ENCODE peak calls at places on chromosomes 16 and 17, in eight cellular contexts. M, Y, G, S, T, J, K and I are unnamed samples. For H3K4me1, the result is how much of the 10 kb centered on the place peaks cover.

GRCh38 chr16:59412275-59412841 is 678.2 kb upstream of the GOT2 start:
- DNase-seq in M (no peak), Y (no peak), G (no peak), S (no peak), T (no peak), J (peak), K (peak), I (no peak)

GRCh38 chr17:7191069-7191468 is 11.9 kb upstream of the ASGR1 start:
- DNase-seq in M (no peak), Y (no peak), G (peak), S (no peak), T (no peak), J (no peak), K (no peak), I (no peak)

GRCh38 chr16:58797137-58797801 is 63.2 kb upstream of the GOT2 start:
- DNase-seq in M (no peak), Y (no peak), G (no peak), S (no peak), T (no peak), J (no peak), K (no peak), I (no peak)

GRCh38 chr17:50100921-50101345 is 5.8 kb downstream of the PDK2 start:
- DNase-seq in M (no peak), Y (no peak), G (peak), S (no peak), T (no peak), J (no peak), K (no peak), I (no peak)

GRCh38 chr16:57855188-57855587 is 52.9 kb upstream of the KIFC3 start:
- DNase-seq in M (no peak), Y (no peak), G (no peak), S (no peak), T (no peak), J (no peak), K (no peak), I (no peak)

GRCh38 chr17:36064142-36064541 is at the start of gene CCL18:
- DNase-seq in M (no peak), Y (no peak), G (no peak), S (no peak), T (no peak), J (no peak), K (no peak), I (no peak)

GRCh38 chr17:59026176-59026939 is 80.3 kb downstream of the TRIM37 start:
- DNase-seq in M (no peak), Y (no peak), G (no peak), S (no peak), T (no peak), J (no peak), K (no peak), I (no peak)

GRCh38 chr16:85302848-85303353 is 190.6 kb upstream of the CIBAR2 start:
- DNase-seq in M (no peak), Y (no peak), G (no peak), S (no peak), T (no peak), J (no peak), K (no peak), I (no peak)

GRCh38 chr16:55661842-55662479 is 6.2 kb downstream of the SLC6A2 start:
- DNase-seq in M (no peak), Y (no peak), G (no peak), S (no peak), T (no peak), J (no peak), K (no peak), I (no peak)

GRCh38 chr17:46964315-46965265 is 14.5 kb downstream of the RPRML start:
- DNase-seq in M (no peak), Y (no peak), G (no peak), S (no peak), T (no peak), J (peak), K (peak), I (no peak)

GRCh38 chr17:49486012-49486641 is 9.0 kb upstream of the NGFR start:
- DNase-seq in M (no peak), Y (no peak), G (no peak), S (no peak), T (no peak), J (no peak), K (peak), I (no peak)

GRCh38 chr16:69600202-69600601 is 34.4 kb downstream of the NFAT5 start:
- DNase-seq in M (no peak), Y (no peak), G (no peak), S (no peak), T (no peak), J (no peak), K (no peak), I (no peak)

GRCh38 chr17:48636177-48637018 is 10.2 kb upstream of the HOXB9 start:
- DNase-seq in M (no peak), Y (peak), G (peak), S (peak), T (no peak), J (peak), K (peak), I (no peak)

GRCh38 chr16:50228364-50228868 is 37.9 kb upstream of the ADCY7 start:
- DNase-seq in M (no peak), Y (no peak), G (no peak), S (no peak), T (no peak), J (no peak), K (no peak), I (no peak)

GRCh38 chr17:81923302-81924260 is 4.0 kb downstream of the MAFG start:
- DNase-seq in M (peak), Y (peak), G (peak), S (peak), T (peak), J (peak), K (no peak), I (no peak)

GRCh38 chr17:47928415-47928814 is 13.0 kb upstream of the PNPO start:
- DNase-seq in M (no peak), Y (no peak), G (no peak), S (no peak), T (no peak), J (no peak), K (no peak), I (no peak)

GRCh38 chr17:40542562-40543411 is 22.5 kb downstream of the CCR7 start:
- DNase-seq in M (peak), Y (peak), G (no peak), S (no peak), T (no peak), J (peak), K (no peak), I (peak)

GRCh38 chr16:86634290-86634689 is 55.9 kb downstream of the FOXL1 start:
- DNase-seq in M (no peak), Y (no peak), G (no peak), S (no peak), T (peak), J (peak), K (no peak), I (no peak)

GRCh38 chr17:42459983-42460300 is 1.3 kb downstream of the ATP6V0A1 start:
- DNase-seq in M (no peak), Y (no peak), G (no peak), S (no peak), T (no peak), J (peak), K (no peak), I (no peak)

GRCh38 chr17:42458497-42459255 is at the start of gene ATP6V0A1:
- DNase-seq in M (peak), Y (peak), G (peak), S (peak), T (peak), J (peak), K (peak), I (peak)

GRCh38 chr17:42456223-42457106 is 2.2 kb upstream of the ATP6V0A1 start:
- DNase-seq in M (no peak), Y (no peak), G (no peak), S (no peak), T (no peak), J (peak), K (no peak), I (no peak)

GRCh38 chr17:42459256-42459982 is 741 bp downstream of the ATP6V0A1 start:
- DNase-seq in M (peak), Y (peak), G (peak), S (no peak), T (no peak), J (peak), K (no peak), I (no peak)

GRCh38 chr17:42457107-42457787 is 1.4 kb upstream of the ATP6V0A1 start:
- DNase-seq in M (no peak), Y (no peak), G (no peak), S (no peak), T (no peak), J (no peak), K (no peak), I (no peak)
- H3K27ac ChIP-seq in M (peak), Y (peak), G (peak), S (peak), T (no peak), J (no peak), K (no peak), I (peak)

GRCh38 chr17:31496097-31496496 is 104.6 kb downstream of the RAB11FIP4 start:
- DNase-seq in M (no peak), Y (no peak), G (no peak), S (no peak), T (no peak), J (no peak), K (no peak), I (no peak)

GRCh38 chr17:31496601-31497000 is 105.1 kb downstream of the RAB11FIP4 start:
- DNase-seq in M (no peak), Y (no peak), G (no peak), S (no peak), T (no peak), J (no peak), K (no peak), I (no peak)

GRCh38 chr17:31494259-31495048 is 103.0 kb downstream of the RAB11FIP4 start:
- DNase-seq in M (no peak), Y (no peak), G (no peak), S (no peak), T (no peak), J (no peak), K (no peak), I (no peak)

GRCh38 chr17:31493656-31494155 is 102.2 kb downstream of the RAB11FIP4 start:
- DNase-seq in M (no peak), Y (no peak), G (no peak), S (no peak), T (no peak), J (no peak), K (no peak), I (no peak)

GRCh38 chr17:31495049-31495885 is 103.8 kb downstream of the RAB11FIP4 start:
- DNase-seq in M (no peak), Y (no peak), G (no peak), S (no peak), T (no peak), J (no peak), K (no peak), I (no peak)
- H3K4me3 ChIP-seq in M (no peak), Y (no peak), G (no peak), S (no peak), T (no peak), J (no peak), K (no peak), I (no peak)

GRCh38 chr16:89341697-89342694 is 124.5 kb downstream of the ZNF778 start:
- DNase-seq in M (no peak), Y (no peak), G (peak), S (no peak), T (no peak), J (no peak), K (no peak), I (no peak)

GRCh38 chr16:89345663-89346150 is 128.2 kb downstream of the ZNF778 start:
- DNase-seq in M (no peak), Y (no peak), G (peak), S (no peak), T (no peak), J (no peak), K (no peak), I (no peak)

GRCh38 chr16:89344314-89344828 is 126.9 kb downstream of the ZNF778 start:
- DNase-seq in M (no peak), Y (no peak), G (peak), S (no peak), T (no peak), J (no peak), K (no peak), I (no peak)

GRCh38 chr16:89344846-89345577 is 127.5 kb downstream of the ZNF778 start:
- DNase-seq in M (no peak), Y (no peak), G (no peak), S (no peak), T (no peak), J (no peak), K (no peak), I (no peak)

GRCh38 chr16:89343501-89344291 is 126.2 kb downstream of the ZNF778 start:
- DNase-seq in M (no peak), Y (no peak), G (peak), S (peak), T (peak), J (no peak), K (no peak), I (no peak)
- H3K4me1 ChIP-seq in M (under half), Y (under half), G (under half), S (under half), T (half or more), J (under half), K (under half), I (under half)

GRCh38 chr17:44353656-44354331 is 8.7 kb downstream of the GRN start:
- DNase-seq in M (no peak), Y (no peak), G (no peak), S (peak), T (no peak), J (no peak), K (no peak), I (no peak)
- H3K27ac ChIP-seq in M (peak), Y (no peak), G (no peak), S (no peak), T (no peak), J (no peak), K (no peak), I (no peak)

DNA sequence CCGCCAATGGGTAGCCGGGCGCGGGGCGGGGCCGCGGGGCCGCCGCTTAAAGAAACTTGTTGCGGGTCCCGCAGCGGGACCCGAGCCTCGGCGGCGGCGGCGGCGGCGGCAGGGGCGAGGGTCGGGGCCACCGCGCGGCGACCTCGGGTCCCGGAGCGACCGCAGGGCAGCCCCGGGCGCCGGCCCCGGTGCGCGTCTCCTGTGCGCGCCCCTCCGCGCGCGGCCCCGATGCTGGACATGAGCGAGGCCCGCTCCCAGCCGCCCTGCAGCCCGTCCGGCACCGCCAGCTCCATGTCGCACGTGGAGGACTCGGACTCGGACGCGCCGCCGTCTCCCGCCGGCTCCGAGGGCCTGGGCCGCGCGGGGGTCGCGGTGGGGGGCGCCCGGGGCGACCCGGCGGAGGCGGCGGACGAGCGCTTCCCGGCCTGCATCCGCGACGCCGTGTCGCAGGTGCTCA is at the start of gene SOX8:
- DNase-seq in M (no peak), Y (no peak), G (no peak), S (peak), T (no peak), J (no peak), K (no peak), I (no peak)
- H3K4me3 ChIP-seq in M (peak), Y (peak), G (peak), S (peak), T (peak), J (peak), K (peak), I (peak)

GRCh38 chr17:20184191-20184590 is 175.0 kb downstream of the SPECC1 start:
- DNase-seq in M (no peak), Y (no peak), G (no peak), S (no peak), T (no peak), J (no peak), K (no peak), I (no peak)

GRCh38 chr17:20187049-20187448 is 177.9 kb downstream of the SPECC1 start:
- DNase-seq in M (no peak), Y (no peak), G (no peak), S (no peak), T (no peak), J (peak), K (no peak), I (no peak)

GRCh38 chr17:20189322-20189721 is 180.2 kb downstream of the SPECC1 start:
- DNase-seq in M (no peak), Y (no peak), G (no peak), S (no peak), T (no peak), J (no peak), K (peak), I (no peak)

GRCh38 chr17:20189979-20190378 is 180.8 kb downstream of the SPECC1 start:
- DNase-seq in M (no peak), Y (no peak), G (no peak), S (no peak), T (no peak), J (no peak), K (no peak), I (no peak)

GRCh38 chr17:20184977-20185619 is 175.9 kb downstream of the SPECC1 start:
- DNase-seq in M (no peak), Y (no peak), G (no peak), S (no peak), T (no peak), J (no peak), K (no peak), I (no peak)
- H3K4me1 ChIP-seq in M (under half), Y (under half), G (under half), S (under half), T (under half), J (under half), K (under half), I (under half)

DNA sequence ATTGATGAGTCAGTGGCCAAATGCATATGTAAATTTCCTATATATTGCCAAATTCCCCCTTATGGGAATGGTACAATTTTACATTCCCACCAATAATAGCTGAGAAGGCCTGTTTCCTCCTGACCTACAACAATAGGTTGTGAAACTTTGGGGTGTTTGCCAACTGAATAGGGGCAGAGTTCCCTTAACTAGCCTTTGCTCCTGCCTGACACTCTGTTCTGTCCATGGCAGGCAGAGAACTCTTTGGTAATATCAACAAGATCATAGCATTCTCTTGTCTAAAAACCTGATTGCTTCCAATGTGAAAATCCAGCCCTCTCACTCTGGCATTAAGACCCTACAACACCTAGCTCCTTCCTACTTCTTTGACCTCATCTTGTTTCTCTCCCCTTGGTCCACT is 149.7 kb downstream of the HAPSTR1 start:
- DNase-seq in M (no peak), Y (no peak), G (no peak), S (no peak), T (no peak), J (no peak), K (no peak), I (no peak)
- H3K27ac ChIP-seq in M (no peak), Y (no peak), G (no peak), S (no peak), T (no peak), J (no peak), K (no peak), I (no peak)

DNA sequence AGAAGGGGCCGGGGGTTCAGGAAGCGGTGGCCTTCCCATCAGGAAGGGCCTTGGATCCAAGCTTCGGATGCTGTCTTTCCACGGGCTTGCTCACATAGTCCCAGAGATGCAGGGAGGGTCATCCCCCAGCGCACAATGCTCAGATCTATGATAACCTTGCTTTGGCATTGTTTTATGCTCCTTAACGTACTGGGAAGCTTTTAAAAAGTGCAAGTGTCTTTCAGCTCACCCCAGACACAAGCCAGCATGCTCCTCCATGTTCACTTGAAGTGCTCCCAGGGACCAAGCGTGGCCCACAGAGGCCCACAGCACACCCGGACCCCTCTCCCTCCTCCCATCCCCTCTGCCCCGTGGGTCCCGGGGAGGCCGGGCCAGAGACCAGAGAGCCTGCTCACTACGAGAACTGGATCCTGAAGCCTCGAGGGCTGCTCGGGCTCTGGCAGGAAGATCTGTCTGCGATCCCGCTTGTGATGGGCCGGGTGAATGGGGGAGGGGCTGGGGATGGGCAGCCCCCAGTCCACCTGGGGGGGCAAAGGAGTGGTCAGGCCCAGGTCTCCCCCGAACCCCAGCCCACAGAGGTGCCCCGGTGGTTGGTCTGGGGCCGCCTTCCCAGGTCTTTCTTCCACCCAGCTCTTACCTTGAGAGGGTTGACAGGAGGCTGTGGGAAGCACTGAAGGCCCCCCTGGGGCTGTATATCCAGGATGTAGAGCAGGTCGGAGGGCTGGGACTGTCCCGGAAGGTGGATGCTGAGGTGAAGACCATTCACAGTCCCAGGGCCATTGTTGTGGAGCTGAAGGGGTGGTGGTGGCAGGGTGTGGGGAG is 11.8 kb upstream of the FAM171A2 start:
- DNase-seq in M (no peak), Y (no peak), G (no peak), S (peak), T (no peak), J (no peak), K (no peak), I (no peak)
- H3K4me3 ChIP-seq in M (no peak), Y (no peak), G (no peak), S (no peak), T (no peak), J (no peak), K (no peak), I (no peak)